ENCODE peak calls at places on chromosomes 4 and X, in four cellular contexts. One of them, this sample, is unnamed.

GRCh38 chrX:19462879-19463278 is 52.4 kb downstream of the MAP3K15 start:
- DNase-seq in K562: no peak
- DNase-seq in H1: no peak
- DNase-seq in WTC11: no peak
- DNase-seq in this sample: no peak

GRCh38 chr4:97016186-97016945 is 1126.9 kb downstream of the STPG2 start:
- DNase-seq in K562: no peak
- DNase-seq in H1: no peak
- DNase-seq in WTC11: no peak
- DNase-seq in this sample: no peak

GRCh38 chr4:15793506-15794363 is 15.6 kb downstream of the CD38 start:
- DNase-seq in WTC11: no peak
- DNase-seq in H1: no peak
- DNase-seq in K562: no peak
- DNase-seq in this sample: peak

GRCh38 chr4:57162499-57163019 is 52.4 kb upstream of the IGFBP7 start:
- DNase-seq in H1: no peak
- DNase-seq in WTC11: no peak
- DNase-seq in K562: no peak
- DNase-seq in this sample: no peak

GRCh38 chrX:65707153-65707552 is 39.7 kb downstream of the MSN start:
- DNase-seq in WTC11: no peak
- DNase-seq in H1: no peak
- DNase-seq in K562: no peak
- DNase-seq in this sample: no peak

GRCh38 chr4:26484032-26484515 is 6.2 kb downstream of the CCKAR start:
- DNase-seq in H1: no peak
- DNase-seq in WTC11: no peak
- DNase-seq in K562: no peak
- DNase-seq in this sample: no peak

GRCh38 chrX:121146059-121146628 is 98.7 kb downstream of the GLUD2 start:
- DNase-seq in H1: no peak
- DNase-seq in K562: no peak
- DNase-seq in WTC11: no peak
- DNase-seq in this sample: no peak

GRCh38 chrX:19544693-19545305 is 29.5 kb upstream of the MAP3K15 start:
- DNase-seq in WTC11: peak
- DNase-seq in K562: peak
- DNase-seq in H1: no peak
- DNase-seq in this sample: peak

GRCh38 chr4:105088110-105088879 is 58.4 kb upstream of the TET2 start:
- DNase-seq in WTC11: no peak
- DNase-seq in K562: no peak
- DNase-seq in H1: no peak
- DNase-seq in this sample: no peak

GRCh38 chrX:56746996-56747395 is 18.0 kb downstream of the NBDY start:
- DNase-seq in WTC11: no peak
- DNase-seq in K562: no peak
- DNase-seq in H1: no peak
- DNase-seq in this sample: no peak

GRCh38 chr4:111398906-111399330 is 746.3 kb upstream of the FAM241A start:
- DNase-seq in K562: no peak
- DNase-seq in H1: no peak
- DNase-seq in WTC11: no peak
- DNase-seq in this sample: no peak

GRCh38 chr4:82138376-82138775 is 235.4 kb downstream of the HNRNPD start:
- DNase-seq in WTC11: no peak
- DNase-seq in H1: no peak
- DNase-seq in K562: no peak
- DNase-seq in this sample: no peak

GRCh38 chr4:140635606-140636005 is 66.8 kb upstream of the UCP1 start:
- DNase-seq in H1: no peak
- DNase-seq in K562: no peak
- DNase-seq in WTC11: peak
- DNase-seq in this sample: no peak

GRCh38 chrX:70247252-70247651 is 12.8 kb downstream of the P2RY4 start:
- DNase-seq in K562: no peak
- DNase-seq in WTC11: no peak
- DNase-seq in H1: no peak
- DNase-seq in this sample: no peak

GRCh38 chrX:134821370-134821769 is 163.1 kb upstream of the PLAC1 start:
- DNase-seq in K562: no peak
- DNase-seq in WTC11: no peak
- DNase-seq in H1: no peak
- DNase-seq in this sample: no peak

GRCh38 chrX:105695451-105695850 is 126.9 kb upstream of the NRK start:
- DNase-seq in WTC11: no peak
- DNase-seq in K562: no peak
- DNase-seq in H1: no peak
- DNase-seq in this sample: no peak

GRCh38 chr4:107196312-107196711 is 160.2 kb upstream of the DKK2 start:
- DNase-seq in K562: no peak
- DNase-seq in WTC11: no peak
- DNase-seq in H1: no peak
- DNase-seq in this sample: no peak

GRCh38 chr4:159048166-159048886 is 54.6 kb upstream of the RAPGEF2 start:
- DNase-seq in K562: peak
- DNase-seq in WTC11: peak
- DNase-seq in H1: no peak
- DNase-seq in this sample: peak

GRCh38 chr4:74451214-74451661 is 6.3 kb downstream of the AREG start:
- DNase-seq in K562: peak
- DNase-seq in WTC11: no peak
- DNase-seq in H1: no peak
- DNase-seq in this sample: no peak

GRCh38 chr4:30719363-30720020 is 677 bp upstream of the PCDH7 start:
- DNase-seq in K562: no peak
- DNase-seq in WTC11: peak
- DNase-seq in H1: peak
- DNase-seq in this sample: peak

GRCh38 chr4:72569719-72570235 is 756 bp upstream of the ADAMTS3 start:
- DNase-seq in H1: no peak
- DNase-seq in WTC11: no peak
- DNase-seq in K562: no peak
- DNase-seq in this sample: no peak

GRCh38 chrX:106707771-106708454 is 18.6 kb upstream of the RNF128 start:
- DNase-seq in WTC11: no peak
- DNase-seq in H1: no peak
- DNase-seq in K562: no peak
- DNase-seq in this sample: no peak

GRCh38 chr4:30754021-30754420 is 33.9 kb downstream of the PCDH7 start:
- DNase-seq in H1: no peak
- DNase-seq in WTC11: no peak
- DNase-seq in K562: no peak
- DNase-seq in this sample: no peak

GRCh38 chr4:88758264-88758663 is 60.6 kb upstream of the NAP1L5 start:
- DNase-seq in K562: peak
- DNase-seq in H1: no peak
- DNase-seq in WTC11: no peak
- DNase-seq in this sample: no peak

GRCh38 chrX:31201503-31201902 is 129.7 kb upstream of the FTHL17 start:
- DNase-seq in K562: no peak
- DNase-seq in H1: no peak
- DNase-seq in WTC11: no peak
- DNase-seq in this sample: no peak

DNA sequence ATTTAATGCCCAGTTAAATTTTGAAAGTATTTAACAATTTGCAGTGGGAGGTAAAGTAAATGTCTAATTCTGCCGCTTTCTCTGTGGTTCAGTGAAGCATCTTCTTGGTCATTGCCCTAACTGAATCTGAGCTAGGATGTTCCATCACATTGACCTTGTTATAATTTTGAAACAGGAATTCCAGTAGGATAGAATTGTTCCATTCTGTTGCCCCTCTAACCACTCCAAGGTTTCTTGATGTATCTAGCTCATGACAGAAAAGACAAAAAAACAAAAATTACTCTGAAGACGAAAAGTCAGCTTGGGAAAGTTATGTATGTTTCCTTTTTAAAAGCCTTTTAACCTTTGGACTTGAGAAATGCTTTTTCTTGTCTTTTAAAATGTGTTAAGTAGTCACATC is 297.0 kb upstream of the FAT1 start:
- DNase-seq in K562: no peak
- DNase-seq in WTC11: no peak
- DNase-seq in H1: no peak
- DNase-seq in this sample: no peak
- TF ChIP-seq TEAD4 in K562: no peak
- TF ChIP-seq TEAD4 in WTC11: no peak
- TF ChIP-seq TEAD4 in H1: no peak
- TF ChIP-seq TEAD4 in this sample: no peak

GRCh38 chr4:6011686-6012085 is 6.5 kb downstream of the C4orf50 start:
- DNase-seq in WTC11: no peak
- DNase-seq in K562: no peak
- DNase-seq in H1: no peak
- DNase-seq in this sample: peak
- TF ChIP-seq TEAD4 in WTC11: no peak
- TF ChIP-seq TEAD4 in K562: no peak
- TF ChIP-seq TEAD4 in H1: no peak
- TF ChIP-seq TEAD4 in this sample: no peak

DNA sequence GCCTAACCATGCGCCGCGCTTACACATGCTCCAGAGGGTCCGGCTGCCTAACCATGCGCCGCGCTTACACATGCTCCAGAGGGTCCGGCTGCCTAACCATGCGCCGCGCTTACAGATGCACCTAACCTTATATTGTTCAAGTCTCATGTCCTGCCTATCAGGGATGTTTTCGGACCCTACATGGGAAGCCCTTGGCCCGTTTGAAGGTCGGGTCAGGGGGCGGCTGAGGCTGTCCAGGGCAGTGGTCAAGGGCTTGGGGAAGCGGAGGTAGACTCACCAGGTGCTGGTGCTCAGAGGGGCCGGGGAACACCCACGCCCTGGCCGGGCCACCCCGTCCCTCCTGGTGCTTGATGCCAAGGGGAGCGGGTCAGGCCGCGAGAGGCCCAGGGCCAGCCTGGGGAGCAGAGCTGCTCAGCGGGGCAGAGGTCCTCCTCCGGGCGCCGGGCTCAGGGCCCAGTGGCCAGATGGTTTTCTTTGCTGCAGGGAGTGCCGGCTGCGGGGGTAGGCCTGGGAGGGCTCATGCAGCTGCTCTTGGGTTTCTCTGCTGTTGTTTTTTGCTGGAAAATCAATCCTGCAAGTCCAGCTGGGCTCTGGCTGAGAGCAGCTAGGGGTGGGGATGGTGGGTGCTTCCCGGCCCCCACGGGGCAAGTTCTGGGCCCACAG is 35.4 kb upstream of the SPON2 start:
- DNase-seq in K562: no peak
- DNase-seq in H1: peak
- DNase-seq in WTC11: peak
- DNase-seq in this sample: peak
- TF ChIP-seq TEAD4 in K562: no peak
- TF ChIP-seq TEAD4 in H1: no peak
- TF ChIP-seq TEAD4 in WTC11: no peak
- TF ChIP-seq TEAD4 in this sample: no peak

GRCh38 chr4:100721077-100721476 is 203.3 kb upstream of the EMCN start:
- DNase-seq in H1: no peak
- DNase-seq in WTC11: no peak
- DNase-seq in K562: no peak
- DNase-seq in this sample: no peak
- TF ChIP-seq TEAD4 in H1: no peak
- TF ChIP-seq TEAD4 in WTC11: no peak
- TF ChIP-seq TEAD4 in K562: no peak
- TF ChIP-seq TEAD4 in this sample: no peak

DNA sequence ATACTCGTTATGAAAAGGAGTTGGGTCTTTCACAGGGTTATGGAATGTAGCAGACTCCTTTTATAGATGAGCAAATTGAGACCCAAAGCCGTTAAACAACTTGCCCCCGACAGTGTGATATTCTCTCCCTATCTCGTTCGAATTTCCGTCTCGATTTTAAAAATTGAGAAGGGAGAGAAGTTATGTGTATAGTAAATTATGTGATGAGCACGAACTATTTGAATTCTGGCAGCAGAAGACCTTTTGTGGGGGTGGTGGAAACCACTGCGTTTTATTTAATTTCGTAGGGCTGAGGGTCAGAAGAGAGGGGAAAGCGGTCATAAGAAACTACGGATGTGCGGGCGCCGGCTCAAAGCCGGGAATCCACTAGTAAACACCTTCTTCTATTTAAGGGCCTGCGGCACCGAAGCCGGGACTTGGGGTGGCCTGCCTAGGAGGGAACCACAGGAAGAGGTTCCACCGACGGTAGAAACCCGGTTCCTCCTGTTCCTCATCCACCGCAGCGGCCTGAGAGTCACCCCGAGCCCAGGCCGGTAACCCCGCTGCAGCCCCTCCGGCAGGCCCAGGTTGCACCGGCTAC is 1.5 kb upstream of the DDX3X start:
- DNase-seq in K562: no peak
- DNase-seq in H1: no peak
- DNase-seq in WTC11: no peak
- DNase-seq in this sample: no peak
- TF ChIP-seq TEAD4 in K562: no peak
- TF ChIP-seq TEAD4 in H1: no peak
- TF ChIP-seq TEAD4 in WTC11: no peak
- TF ChIP-seq TEAD4 in this sample: no peak

GRCh38 chr4:16967722-16968121 is 69.3 kb upstream of the LDB2 start:
- DNase-seq in H1: no peak
- DNase-seq in WTC11: no peak
- DNase-seq in K562: no peak
- DNase-seq in this sample: no peak

DNA sequence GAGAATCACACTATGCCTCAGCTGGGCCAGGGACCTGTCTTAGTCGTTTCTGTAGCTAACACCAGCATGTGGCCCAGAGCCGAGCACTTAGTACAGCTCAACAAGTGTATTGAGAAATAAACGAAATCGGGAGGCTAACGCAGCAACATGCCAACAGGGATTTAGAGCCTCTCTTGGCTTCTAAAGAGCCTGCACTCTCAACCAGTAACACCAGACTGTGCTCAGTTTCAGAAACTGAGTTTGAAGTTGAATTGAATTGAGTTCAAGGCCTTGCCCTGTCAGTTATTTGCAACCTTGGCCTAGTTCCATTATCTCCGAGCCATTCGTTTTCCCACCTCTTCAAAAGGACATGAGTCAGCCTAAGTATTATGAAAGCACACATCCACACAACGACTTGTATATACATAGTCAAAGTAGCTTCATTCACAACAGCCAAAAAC is 71.3 kb upstream of the LDB2 start:
- DNase-seq in K562: no peak
- DNase-seq in H1: no peak
- DNase-seq in WTC11: no peak
- DNase-seq in this sample: no peak
- TF ChIP-seq TEAD4 in K562: no peak
- TF ChIP-seq TEAD4 in H1: no peak
- TF ChIP-seq TEAD4 in WTC11: no peak
- TF ChIP-seq TEAD4 in this sample: no peak

DNA sequence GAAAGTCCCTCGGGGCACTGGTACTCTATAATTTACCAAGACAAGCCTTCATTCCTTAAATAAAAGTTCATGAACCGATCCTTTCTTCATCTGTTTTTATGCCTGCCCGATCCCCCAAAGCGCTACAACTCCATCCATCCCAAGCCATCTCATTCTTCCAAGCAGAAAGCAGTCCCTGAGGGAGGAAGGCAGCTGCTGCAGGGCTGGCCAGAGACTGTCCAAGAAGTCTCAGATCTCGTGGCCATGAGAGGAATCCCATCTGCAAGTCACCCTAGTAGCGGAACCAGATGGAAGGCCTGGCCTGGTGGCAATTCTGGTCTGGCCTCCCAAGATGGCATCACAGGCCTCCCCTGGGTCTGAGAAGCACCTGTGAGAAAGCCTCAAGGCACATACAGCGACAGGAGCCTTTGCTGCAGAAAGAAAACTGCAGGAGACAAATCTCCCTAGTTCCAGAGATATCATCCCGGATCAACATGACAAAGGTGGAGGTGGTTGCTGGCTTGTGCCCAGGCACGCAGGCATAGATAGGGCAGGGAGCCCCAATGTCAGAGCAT is 93.7 kb downstream of the BCOR start:
- DNase-seq in WTC11: no peak
- DNase-seq in H1: peak
- DNase-seq in K562: no peak
- DNase-seq in this sample: no peak
- TF ChIP-seq TEAD4 in WTC11: no peak
- TF ChIP-seq TEAD4 in H1: no peak
- TF ChIP-seq TEAD4 in K562: no peak
- TF ChIP-seq TEAD4 in this sample: no peak

This sample was measured in SK-N-SH.